ENCODE peak calls at places on chromosomes 6 and 20, in seven cellular contexts. B is activated naive CD4-positive, alpha-beta T cell; G is retina; S is MV-4-11; N is HTR-8/SVneo; X is SK-N-SH; V is tibial nerve. Q is an unnamed sample.

GRCh38 chr20:7375905-7376304 is 564.4 kb downstream of the HAO1 start:
- DNase-seq in X (no peak), S (peak), B (no peak), G (no peak), V (no peak), N (no peak), Q (no peak)

GRCh38 chr6:157760589-157761330 is 62.3 kb upstream of the SNX9 start:
- DNase-seq in B (no peak), G (no peak), S (no peak), X (no peak), V (no peak), N (peak), Q (no peak)

GRCh38 chr6:4805553-4806307 is 29.5 kb downstream of the CDYL start:
- DNase-seq in V (no peak), S (no peak), G (peak), B (no peak), N (peak), X (peak), Q (peak)

GRCh38 chr6:112571486-112571885 is 224.4 kb downstream of the RFPL4B start:
- DNase-seq in S (no peak), B (no peak), N (no peak), X (no peak), V (no peak), G (no peak), Q (no peak)

GRCh38 chr6:90098637-90099036 is 198.0 kb downstream of the BACH2 start:
- DNase-seq in V (no peak), B (no peak), X (no peak), N (no peak), S (no peak), G (no peak), Q (no peak)

GRCh38 chr6:85920782-85921181 is 278.1 kb upstream of the SYNCRIP start:
- DNase-seq in S (no peak), X (no peak), G (peak), V (no peak), N (no peak), B (no peak), Q (no peak)

GRCh38 chr20:24432057-24432456 is 37.4 kb upstream of the SYNDIG1 start:
- DNase-seq in N (no peak), V (no peak), S (no peak), G (no peak), B (no peak), X (no peak), Q (no peak)

GRCh38 chr6:28794175-28795002 is 129.4 kb downstream of the TRIM27 start:
- DNase-seq in N (no peak), S (peak), G (peak), B (no peak), X (no peak), V (no peak), Q (no peak)

GRCh38 chr6:36177166-36177565 is 19.4 kb upstream of the BRPF3 start:
- DNase-seq in N (no peak), V (no peak), X (no peak), S (no peak), B (no peak), G (no peak), Q (no peak)

GRCh38 chr20:21941941-21942805 is 236.7 kb downstream of the PAX1 start:
- DNase-seq in N (no peak), G (no peak), V (peak), S (no peak), X (no peak), B (no peak), Q (no peak)

GRCh38 chr6:41222513-41222912 is 5.6 kb upstream of the TREML4 start:
- DNase-seq in S (peak), V (no peak), N (no peak), G (no peak), B (no peak), X (no peak), Q (no peak)

GRCh38 chr20:53085720-53086119 is 113.6 kb downstream of the TSHZ2 start:
- DNase-seq in S (peak), V (no peak), G (no peak), X (no peak), B (no peak), N (no peak), Q (no peak)

GRCh38 chr6:21883929-21884328 is 290.4 kb downstream of the SOX4 start:
- DNase-seq in B (no peak), N (no peak), X (no peak), S (no peak), V (no peak), G (no peak), Q (no peak)

GRCh38 chr6:137414599-137414998 is 79.6 kb downstream of the OLIG3 start:
- DNase-seq in S (no peak), G (peak), V (no peak), B (no peak), N (no peak), X (no peak), Q (no peak)

GRCh38 chr20:35447082-35447789 is 8.2 kb upstream of the CEP250 start:
- DNase-seq in B (peak), N (peak), V (peak), S (peak), X (peak), G (peak), Q (peak)

GRCh38 chr6:152087096-152087495 is 279.6 kb downstream of the ESR1 start:
- DNase-seq in N (no peak), G (no peak), X (no peak), V (no peak), B (no peak), S (no peak), Q (no peak)

GRCh38 chr6:132797975-132798819 is at the start of gene SLC18B1:
- DNase-seq in X (peak), N (peak), S (no peak), G (peak), V (peak), B (peak), Q (peak)

GRCh38 chr6:106114492-106114891 is 28.4 kb downstream of the PRDM1 start:
- DNase-seq in G (no peak), X (no peak), S (no peak), N (no peak), V (no peak), B (no peak), Q (no peak)

GRCh38 chr6:152099816-152100618 is 292.5 kb downstream of the ESR1 start:
- DNase-seq in G (no peak), B (no peak), X (no peak), V (no peak), N (no peak), S (peak), Q (no peak)

GRCh38 chr20:57548177-57549058 is 12.5 kb upstream of the PCK1 start:
- DNase-seq in S (no peak), V (no peak), G (no peak), B (no peak), N (no peak), X (no peak), Q (no peak)

GRCh38 chr6:108920751-108921150 is 72.5 kb downstream of the ARMC2 start:
- DNase-seq in V (no peak), B (no peak), N (no peak), X (no peak), G (no peak), S (no peak), Q (no peak)

GRCh38 chr6:109791301-109791700 is 100.2 kb downstream of the FIG4 start:
- DNase-seq in V (no peak), X (no peak), B (no peak), N (no peak), S (no peak), G (peak), Q (peak)

GRCh38 chr6:163930012-163930411 is 515.5 kb downstream of the QKI start:
- DNase-seq in B (no peak), N (no peak), G (no peak), S (no peak), X (no peak), V (no peak), Q (no peak)

GRCh38 chr20:12287575-12287974 is 369.9 kb downstream of the BTBD3 start:
- DNase-seq in B (no peak), V (no peak), X (no peak), S (no peak), G (no peak), N (no peak), Q (no peak)

GRCh38 chr6:43610431-43610830 is 18.6 kb downstream of the GTPBP2 start:
- DNase-seq in S (no peak), V (no peak), N (no peak), G (no peak), X (no peak), B (no peak), Q (peak)

GRCh38 chr6:167501831-167502385 is 177.0 kb downstream of the TTLL2 start:
- DNase-seq in G (no peak), B (no peak), N (peak), X (peak), V (no peak), S (peak), Q (no peak)

GRCh38 chr6:55886185-55886836 is 10.9 kb upstream of the BMP5 start:
- DNase-seq in V (no peak), X (no peak), N (no peak), S (no peak), G (no peak), B (no peak), Q (no peak)

GRCh38 chr6:158703840-158704822 is 54.3 kb downstream of the SYTL3 start:
- DNase-seq in G (peak), B (peak), N (peak), X (peak), S (peak), V (peak), Q (peak)

GRCh38 chr6:43070028-43070632 is 6.0 kb upstream of the PTK7 start:
- DNase-seq in V (no peak), S (peak), X (peak), B (no peak), G (peak), N (peak), Q (no peak)

GRCh38 chr6:141261672-141262060 is 871.1 kb upstream of the GJE1 start:
- DNase-seq in N (no peak), X (no peak), V (no peak), G (no peak), B (no peak), S (no peak), Q (no peak)

GRCh38 chr20:61447950-61448349 is 195.9 kb downstream of the CDH4 start:
- DNase-seq in S (no peak), B (no peak), V (no peak), X (no peak), N (no peak), G (no peak), Q (no peak)

GRCh38 chr6:46525583-46525982 is 34.3 kb upstream of the RCAN2 start:
- DNase-seq in G (no peak), S (no peak), B (no peak), X (no peak), N (no peak), V (no peak), Q (no peak)

GRCh38 chr20:1368448-1369199 is 24.2 kb downstream of the FKBP1A start:
- DNase-seq in N (peak), B (no peak), S (no peak), V (no peak), G (no peak), X (no peak), Q (no peak)

GRCh38 chr20:63705232-63706026 is 2.3 kb downstream of the ARFRP1 start:
- DNase-seq in X (no peak), B (no peak), V (no peak), G (no peak), N (no peak), S (no peak), Q (no peak)